ENCODE peak calls at places on chromosomes 7 and 10, in seven cellular contexts. Q is CD8-positive, alpha-beta T cell; B is A549; E is transverse colon; W is hepatocyte; K is AG04450; O is gastrocnemius medialis. D is an unnamed sample.

GRCh38 chr7:93148135-93148534 is at the start of gene SAMD9L:
- DNase-seq in Q (no peak), B (peak; percentile 4), E (no peak), W (no peak), K (no peak), O (no peak), D (no peak)

GRCh38 chr7:40608321-40609075 is 473.7 kb downstream of the SUGCT start:
- DNase-seq in Q (no peak), B (no peak), E (no peak), W (no peak), K (no peak), O (no peak), D (no peak)

GRCh38 chr10:86439544-86439943 is 72.9 kb upstream of the GRID1 start:
- DNase-seq in Q (no peak), B (peak; percentile 88), E (peak; percentile 58), W (peak; percentile 77), K (peak; percentile 87), O (peak; percentile 78), D (no peak)

GRCh38 chr10:93357680-93358079 is 124.5 kb downstream of the MYOF start:
- DNase-seq in Q (no peak), B (peak; percentile 59), E (no peak), W (peak; percentile 57), K (no peak), O (no peak), D (peak; percentile 20)

GRCh38 chr7:25851332-25852248 is 300.4 kb upstream of the NFE2L3 start:
- DNase-seq in Q (no peak), B (peak; percentile 75), E (peak; percentile 91), W (peak; percentile 94), K (peak; percentile 57), O (peak; percentile 81), D (peak; percentile 88)

GRCh38 chr10:96608262-96608661 is 21.4 kb upstream of the TM9SF3 start:
- DNase-seq in Q (no peak), B (no peak), E (no peak), W (no peak), K (no peak), O (no peak), D (no peak)

GRCh38 chr7:44867073-44867990 is 18.0 kb downstream of the PURB start:
- DNase-seq in Q (no peak), B (peak; percentile 66), E (no peak), W (peak; percentile 62), K (peak; percentile 64), O (peak; percentile 71), D (no peak)

GRCh38 chr7:5533821-5534367 is 110.3 kb upstream of the TNRC18 start:
- DNase-seq in Q (no peak), B (no peak), E (no peak), W (peak; percentile 69), K (no peak), O (no peak), D (no peak)

GRCh38 chr7:3548815-3549214 is 247.8 kb downstream of the SDK1 start:
- DNase-seq in Q (no peak), B (no peak), E (no peak), W (no peak), K (no peak), O (no peak), D (no peak)

GRCh38 chr10:114650266-114650665 is 7.8 kb downstream of the ABLIM1 start:
- DNase-seq in Q (no peak), B (no peak), E (no peak), W (no peak), K (no peak), O (no peak), D (no peak)

GRCh38 chr7:45001138-45001694 is 1.2 kb downstream of the CCM2 start:
- DNase-seq in Q (no peak), B (no peak), E (peak; percentile 55), W (peak; percentile 74), K (no peak), O (no peak), D (no peak)

GRCh38 chr7:130921391-130922180 is 187.6 kb upstream of the KLF14 start:
- DNase-seq in Q (no peak), B (no peak), E (peak; percentile 61), W (no peak), K (peak; percentile 80), O (no peak), D (peak; percentile 59)

GRCh38 chr10:29239569-29240472 is 49.0 kb upstream of the LYZL1 start:
- DNase-seq in Q (no peak), B (peak; percentile 47), E (no peak), W (peak; percentile 39), K (no peak), O (no peak), D (peak; percentile 15)

GRCh38 chr10:96910488-96911395 is 78.6 kb downstream of the LCOR start:
- DNase-seq in Q (no peak), B (peak; percentile 52), E (no peak), W (peak; percentile 43), K (no peak), O (no peak), D (peak; percentile 6)

GRCh38 chr7:41711283-41712064 is 8.6 kb upstream of the INHBA start:
- DNase-seq in Q (no peak), B (peak; percentile 22), E (peak; percentile 37), W (peak; percentile 60), K (no peak), O (no peak), D (peak; percentile 51)

GRCh38 chr7:43204081-43204480 is 91.6 kb downstream of the HECW1 start:
- DNase-seq in Q (no peak), B (peak; percentile 13), E (no peak), W (no peak), K (peak; percentile 21), O (no peak), D (no peak)

GRCh38 chr7:157565201-157565626 is 228.4 kb downstream of the DNAJB6 start:
- DNase-seq in Q (no peak), B (no peak), E (no peak), W (no peak), K (no peak), O (no peak), D (no peak)

GRCh38 chr7:42471573-42472174 is 234.7 kb upstream of the GLI3 start:
- DNase-seq in Q (no peak), B (no peak), E (no peak), W (no peak), K (no peak), O (no peak), D (no peak)

GRCh38 chr7:137768371-137768770 is 78.4 kb downstream of the DGKI start:
- DNase-seq in Q (no peak), B (no peak), E (no peak), W (no peak), K (no peak), O (no peak), D (no peak)

GRCh38 chr10:133274751-133275682 is 1.7 kb downstream of the ADAM8 start:
- DNase-seq in Q (peak; percentile 55), B (no peak), E (peak; percentile 66), W (peak; percentile 42), K (no peak), O (no peak), D (no peak)

GRCh38 chr7:30446266-30446665 is 32.3 kb downstream of the NOD1 start:
- DNase-seq in Q (no peak), B (no peak), E (no peak), W (no peak), K (no peak), O (no peak), D (no peak)

GRCh38 chr7:81908220-81908619 is 138.4 kb upstream of the HGF start:
- DNase-seq in Q (no peak), B (peak; percentile 26), E (no peak), W (no peak), K (no peak), O (no peak), D (no peak)

DNA sequence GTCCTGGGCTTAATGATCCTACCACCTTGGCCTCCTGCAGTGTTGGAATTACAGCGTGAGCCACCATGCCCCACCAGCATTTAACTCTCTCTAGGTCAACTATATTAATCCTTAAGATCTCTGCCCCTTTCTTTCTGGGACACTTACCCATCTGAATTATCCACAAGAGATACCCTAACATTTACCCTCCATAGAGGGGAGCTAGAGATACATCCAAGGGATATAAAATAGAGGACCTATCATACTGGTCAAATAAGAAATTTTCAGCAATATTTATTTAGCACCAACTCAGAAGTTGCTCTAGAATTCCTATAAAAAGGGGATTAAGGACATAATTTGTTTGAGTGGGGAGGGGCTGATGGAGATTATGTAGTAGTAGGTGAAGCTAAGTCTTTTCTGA is 96.5 kb downstream of the OTUD1 start:
- DNase-seq in Q (no peak), B (no peak), E (no peak), W (no peak), K (no peak), O (no peak), D (no peak)
- TF ChIP-seq CTCF in Q (no peak), B (no peak), E (no peak), W (no peak), K (no peak), O (no peak), D (no peak)

GRCh38 chr10:11110499-11110898 is 92.8 kb downstream of the CELF2 start:
- DNase-seq in Q (no peak), B (no peak), E (no peak), W (no peak), K (no peak), O (no peak), D (no peak)

GRCh38 chr10:11114251-11114650 is 96.6 kb downstream of the CELF2 start:
- DNase-seq in Q (no peak), B (no peak), E (no peak), W (no peak), K (no peak), O (no peak), D (no peak)

GRCh38 chr10:11113156-11113555 is 95.5 kb downstream of the CELF2 start:
- DNase-seq in Q (no peak), B (no peak), E (no peak), W (no peak), K (no peak), O (no peak), D (no peak)

GRCh38 chr10:11115337-11115736 is 97.7 kb downstream of the CELF2 start:
- DNase-seq in Q (no peak), B (no peak), E (no peak), W (no peak), K (no peak), O (no peak), D (no peak)

DNA sequence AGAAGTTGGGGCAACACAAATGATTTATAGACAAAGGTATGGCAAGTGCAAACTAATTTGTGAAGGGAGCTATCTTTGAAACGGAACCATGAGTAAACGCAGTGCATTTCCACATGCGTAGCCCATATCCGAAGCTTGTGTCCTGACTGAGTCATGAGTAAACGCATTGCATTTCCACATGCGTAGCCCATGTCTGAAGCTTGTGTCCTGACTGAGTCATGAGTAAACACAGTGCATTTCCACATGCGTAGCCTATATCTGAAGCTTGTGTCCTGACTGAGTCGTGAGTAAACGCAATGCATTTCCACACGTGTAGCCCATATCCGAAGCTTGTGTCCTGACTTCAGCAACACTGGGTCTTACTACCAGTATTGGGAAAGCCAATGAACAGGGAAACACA is 95.0 kb downstream of the CELF2 start:
- DNase-seq in Q (no peak), B (no peak), E (no peak), W (no peak), K (no peak), O (no peak), D (no peak)
- TF ChIP-seq CTCF in Q (no peak), B (no peak), E (no peak), W (no peak), K (no peak), O (no peak), D (no peak)

GRCh38 chr10:43133196-43133808 is 4.9 kb upstream of the CSGALNACT2 start:
- DNase-seq in Q (no peak), B (no peak), E (no peak), W (no peak), K (no peak), O (no peak), D (no peak)
- TF ChIP-seq CTCF in Q (no peak), B (no peak), E (no peak), W (no peak), K (no peak), O (no peak), D (no peak)

GRCh38 chr10:101126684-101127628 is 4.1 kb upstream of the TLX1 start:
- DNase-seq in Q (no peak), B (no peak), E (no peak), W (no peak), K (no peak), O (no peak), D (no peak)
- TF ChIP-seq CTCF in Q (no peak), B (no peak), E (no peak), W (no peak), K (no peak), O (no peak), D (no peak)